ENCODE peak calls at places on chromosomes 1 and 21, in five cellular contexts. H is A549, W is HCT116, A is endothelial cell of umbilical vein, Y is K562. K is an unnamed sample.

GRCh38 chr1:9031484-9032259 is 5.4 kb upstream of the SLC2A7 start:
- DNase-seq in H (no peak), W (no peak), A (no peak), Y (no peak), K (no peak)

GRCh38 chr1:227388214-227388613 is 69.9 kb upstream of the CDC42BPA start:
- DNase-seq in H (no peak), W (no peak), A (no peak), Y (no peak), K (no peak)

GRCh38 chr1:221667504-221667903 is 74.4 kb downstream of the DUSP10 start:
- DNase-seq in H (peak), W (peak), A (peak), Y (no peak), K (no peak)

GRCh38 chr1:88514544-88514943 is 169.5 kb upstream of the PKN2 start:
- DNase-seq in H (no peak), W (no peak), A (no peak), Y (no peak), K (no peak)

GRCh38 chr1:84433253-84434080 is 35.2 kb downstream of the DNASE2B start:
- DNase-seq in H (peak), W (peak), A (peak), Y (peak), K (peak)

GRCh38 chr1:209248649-209249279 is 334.8 kb upstream of the CAMK1G start:
- DNase-seq in H (peak), W (peak), A (peak), Y (peak), K (peak)

GRCh38 chr1:202007703-202008489 is 2.5 kb upstream of the ELF3 start:
- DNase-seq in H (no peak), W (peak), A (no peak), Y (peak), K (peak)

GRCh38 chr1:1620433-1621139 is 5.3 kb downstream of the MIB2 start:
- DNase-seq in H (no peak), W (no peak), A (no peak), Y (no peak), K (no peak)

GRCh38 chr1:30911061-30911954 is 2.8 kb upstream of the SDC3 start:
- DNase-seq in H (peak), W (peak), A (peak), Y (peak), K (peak)

GRCh38 chr1:62689524-62689923 is 1.3 kb upstream of the DOCK7 start:
- DNase-seq in H (no peak), W (peak), A (peak), Y (no peak), K (no peak)

GRCh38 chr1:31637915-31638673 is 6.6 kb downstream of the PEF1 start:
- DNase-seq in H (no peak), W (no peak), A (no peak), Y (no peak), K (no peak)

GRCh38 chr1:74767490-74767889 is 34.5 kb downstream of the TYW3 start:
- DNase-seq in H (peak), W (peak), A (no peak), Y (peak), K (peak)

GRCh38 chr1:14156543-14156942 is 441.9 kb upstream of the KAZN start:
- DNase-seq in H (no peak), W (no peak), A (no peak), Y (no peak), K (no peak)

GRCh38 chr1:67250051-67250653 is 57.5 kb upstream of the IL12RB2 start:
- DNase-seq in H (peak), W (peak), A (no peak), Y (no peak), K (no peak)

GRCh38 chr1:165075725-165076370 is 280.7 kb downstream of the LMX1A start:
- DNase-seq in H (peak), W (no peak), A (peak), Y (peak), K (peak)

DNA sequence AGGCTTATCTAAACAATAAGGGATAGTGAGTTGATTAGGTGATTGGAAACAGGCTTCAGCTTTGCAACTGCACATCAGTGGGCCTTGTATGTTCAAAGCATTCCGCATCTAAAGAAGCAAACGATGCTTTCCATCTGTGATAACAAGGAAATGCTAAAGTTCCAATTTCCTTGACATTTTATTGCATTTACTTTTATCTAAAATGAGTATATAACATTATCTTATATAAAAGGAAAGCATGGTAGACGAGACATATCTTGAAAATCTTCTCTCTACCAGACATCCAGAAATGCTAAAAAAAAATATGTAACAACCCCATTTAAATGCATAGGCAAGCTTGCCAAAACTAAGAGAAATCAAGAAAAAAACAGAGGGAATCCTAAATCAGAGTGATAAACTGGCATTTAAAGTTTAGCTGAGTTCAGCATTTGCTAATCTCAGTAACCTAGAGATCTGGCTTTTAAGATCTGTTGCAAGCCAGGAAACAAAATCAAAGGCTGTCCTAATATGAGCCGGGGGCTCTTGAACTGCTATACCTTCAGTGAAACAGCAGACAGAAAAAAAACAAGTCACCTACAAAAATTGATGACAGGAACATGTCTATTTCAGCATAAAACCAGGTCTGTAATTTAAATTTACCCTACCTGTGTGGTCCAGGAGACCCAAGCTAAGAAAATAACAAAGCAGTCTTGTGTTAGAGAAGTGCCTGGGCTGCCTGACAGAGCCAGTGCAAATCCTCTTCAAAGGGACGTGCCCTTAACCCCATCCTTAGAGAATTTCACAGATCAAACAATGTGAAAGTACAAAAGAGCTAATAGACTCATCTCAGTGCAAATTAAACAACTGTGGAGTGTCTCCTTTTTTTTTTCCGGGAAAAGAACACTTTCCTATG is 3.1 kb upstream of the RGS13 start:
- DNase-seq in H (no peak), W (no peak), A (no peak), Y (no peak), K (no peak)
- TF ChIP-seq MAX in H (no peak), W (no peak), A (no peak), Y (no peak), K (no peak)

GRCh38 chr1:176837708-176838107 is 326.8 kb downstream of the ASTN1 start:
- DNase-seq in H (no peak), W (no peak), A (no peak), Y (no peak), K (no peak)

GRCh38 chr1:176847052-176847451 is 317.5 kb downstream of the ASTN1 start:
- DNase-seq in H (no peak), W (no peak), A (no peak), Y (no peak), K (no peak)

GRCh38 chr1:176849281-176849680 is 315.2 kb downstream of the ASTN1 start:
- DNase-seq in H (no peak), W (no peak), A (no peak), Y (no peak), K (no peak)

DNA sequence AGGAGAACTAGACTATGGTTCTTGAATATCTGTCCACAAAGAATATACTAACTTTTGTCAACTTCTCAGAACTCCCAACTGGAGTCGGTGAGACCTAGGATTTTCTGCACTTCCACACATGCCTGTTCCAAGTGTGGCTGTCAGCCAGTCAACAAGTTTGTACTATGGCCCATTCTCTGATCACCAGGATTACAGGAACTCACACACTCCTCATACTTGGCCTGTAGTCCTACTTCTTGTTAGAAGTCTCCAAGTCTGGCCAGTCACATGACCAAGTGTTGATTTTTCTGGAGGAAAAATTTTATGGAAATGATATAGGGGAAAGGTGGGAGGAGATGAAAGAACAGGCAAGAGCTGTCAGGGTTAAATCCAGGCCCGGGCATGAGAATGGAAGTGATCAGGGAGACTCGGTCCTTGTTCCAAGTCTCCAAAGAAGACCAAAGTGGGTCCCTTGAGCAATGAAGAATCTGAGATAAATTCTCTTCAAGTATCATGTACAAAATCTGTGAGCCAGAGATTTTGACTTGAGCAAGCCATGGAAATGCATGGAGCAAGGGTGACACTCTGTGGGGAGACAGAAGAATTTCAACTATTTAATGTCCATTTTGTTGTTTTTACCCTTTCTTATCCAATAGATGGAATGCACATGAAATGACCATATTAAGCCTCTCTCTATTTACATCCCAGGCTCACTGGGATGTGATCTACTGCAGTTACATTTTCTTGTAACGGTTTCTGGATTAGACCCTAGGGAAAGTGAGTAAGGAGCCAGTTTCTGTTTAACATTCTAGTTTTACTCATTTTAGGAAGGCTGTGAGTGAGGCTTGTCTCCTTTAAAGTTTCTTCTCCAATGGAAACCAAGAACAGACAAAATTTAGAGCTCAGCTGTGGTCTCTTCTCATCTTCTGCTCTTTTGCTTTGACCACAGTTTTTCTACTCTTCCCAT is 320.9 kb downstream of the ASTN1 start:
- DNase-seq in H (peak), W (peak), A (no peak), Y (peak), K (peak)
- TF ChIP-seq MAX in H (no peak), W (no peak), A (no peak), Y (no peak), K (no peak)

DNA sequence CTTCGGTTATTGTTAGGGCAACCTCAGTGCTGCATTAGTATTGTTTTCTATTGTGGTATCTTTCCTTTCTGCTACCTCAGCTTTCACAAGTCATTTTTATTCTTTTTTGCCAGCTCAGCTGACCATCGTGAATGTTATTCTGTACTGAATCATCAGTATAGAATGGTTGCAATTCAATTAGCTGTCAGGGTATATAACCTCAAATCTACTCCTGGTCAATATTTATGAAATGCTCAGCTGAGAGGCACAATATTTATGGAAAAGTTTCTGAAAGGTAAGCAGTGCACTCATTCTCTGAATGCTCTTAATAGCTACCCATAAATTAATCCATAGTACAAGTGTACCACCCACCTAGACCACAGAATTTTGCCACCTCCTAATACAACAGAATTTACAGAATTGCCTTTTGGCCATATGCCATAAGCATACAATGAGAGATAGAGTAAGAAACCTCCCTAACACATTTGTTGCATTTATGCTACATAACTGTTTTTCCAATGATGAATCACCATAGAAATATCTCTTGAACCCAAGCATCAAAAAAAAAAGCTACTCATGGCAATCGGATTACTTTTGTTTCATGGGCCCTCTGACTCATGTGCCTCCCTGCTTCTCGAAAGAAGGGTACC is 732.6 kb upstream of the CHRM3 start:
- DNase-seq in H (no peak), W (no peak), A (no peak), Y (no peak), K (no peak)
- TF ChIP-seq MAX in H (no peak), W (no peak), A (no peak), Y (no peak), K (no peak)

DNA sequence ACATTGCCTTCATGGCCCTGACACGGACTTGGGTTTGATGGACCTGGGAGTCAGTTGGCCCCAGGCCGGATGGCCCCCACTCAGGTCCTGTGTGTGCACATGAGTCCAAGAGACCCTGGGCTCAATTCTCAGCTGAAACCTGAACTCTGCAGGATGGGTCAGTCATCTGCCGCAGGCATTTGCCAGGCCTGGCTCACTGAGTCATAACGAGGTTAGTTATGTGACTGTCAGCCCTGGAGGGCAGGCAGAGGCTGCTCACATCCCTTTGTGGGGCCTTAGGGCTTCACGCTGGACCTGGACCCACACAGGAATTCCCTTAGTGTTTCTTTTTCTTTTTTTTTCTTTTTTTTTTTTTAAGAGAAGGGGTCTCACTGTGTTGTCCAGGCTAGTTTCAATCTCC is 46.5 kb downstream of the PSMG1 start:
- DNase-seq in H (no peak), W (no peak), A (no peak), Y (no peak), K (no peak)
- TF ChIP-seq MAX in H (no peak), W (no peak), A (no peak), Y (no peak), K (no peak)

DNA sequence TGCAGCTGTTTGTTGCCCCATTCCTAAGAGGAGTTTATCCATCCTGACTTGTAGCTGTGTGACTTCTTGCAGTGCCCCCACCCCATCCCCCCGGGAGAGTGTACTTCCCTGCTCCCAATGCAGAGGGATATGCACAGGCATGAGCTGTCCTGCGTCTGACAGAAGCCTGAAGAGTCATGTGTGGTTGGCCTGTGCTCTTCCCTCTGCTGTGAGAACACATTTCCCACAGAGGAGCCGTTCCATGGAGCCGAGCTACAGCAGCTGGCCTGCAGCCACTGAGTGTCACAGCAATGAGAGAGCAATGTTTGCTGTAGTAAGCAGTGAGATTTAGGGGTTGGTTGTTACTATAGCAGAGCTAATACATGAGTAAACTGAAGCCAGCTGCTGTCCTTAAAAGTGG is 22.1 kb downstream of the PARS2 start:
- DNase-seq in H (no peak), W (no peak), A (no peak), Y (no peak), K (no peak)
- TF ChIP-seq MAX in H (no peak), W (no peak), A (no peak), Y (no peak), K (no peak)

GRCh38 chr1:79041666-79042065 is 35.1 kb upstream of the ADGRL4 start:
- DNase-seq in H (no peak), W (no peak), A (peak), Y (no peak), K (no peak)

GRCh38 chr1:79043506-79043905 is 37.0 kb upstream of the ADGRL4 start:
- DNase-seq in H (no peak), W (no peak), A (no peak), Y (no peak), K (no peak)

GRCh38 chr1:79042539-79042938 is 36.0 kb upstream of the ADGRL4 start:
- DNase-seq in H (no peak), W (no peak), A (peak), Y (no peak), K (no peak)

GRCh38 chr1:79042117-79042516 is 35.6 kb upstream of the ADGRL4 start:
- DNase-seq in H (peak), W (no peak), A (peak), Y (no peak), K (no peak)

DNA sequence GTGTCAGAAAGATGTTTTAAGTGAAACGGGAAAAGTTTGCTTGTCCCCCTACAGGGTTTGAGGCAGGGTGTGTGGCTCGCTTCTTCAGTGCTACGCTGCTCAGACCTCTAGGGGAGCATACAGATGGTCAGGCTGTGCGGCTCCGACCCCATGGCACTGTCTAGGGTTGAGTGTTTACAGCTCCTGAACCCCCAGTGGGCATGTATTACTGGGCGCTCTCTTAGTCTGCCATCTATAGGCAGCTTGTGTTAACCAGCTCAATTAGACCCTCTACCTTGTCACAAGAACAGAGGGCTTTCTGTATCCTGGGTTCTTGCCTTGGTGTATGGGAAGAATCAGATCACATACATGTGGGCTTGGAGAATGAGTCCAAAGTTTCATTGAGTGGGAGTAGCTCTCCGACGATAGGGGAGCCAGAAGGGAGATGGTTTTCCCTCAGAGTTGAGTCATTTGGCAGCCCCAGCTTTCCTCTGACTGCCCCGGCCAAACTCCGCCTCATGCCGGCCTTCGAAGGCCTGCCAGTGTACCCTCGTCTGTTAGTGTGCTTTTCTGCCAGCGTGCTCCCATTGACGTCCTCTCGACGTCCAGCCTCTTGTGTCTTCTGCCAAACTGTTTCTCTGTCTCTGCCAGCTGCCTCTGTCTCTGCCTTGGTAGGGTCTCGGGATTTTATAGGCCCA is 38.6 kb upstream of the ADGRL4 start:
- DNase-seq in H (no peak), W (peak), A (no peak), Y (no peak), K (peak)
- TF ChIP-seq MAX in H (no peak), W (no peak), A (no peak), Y (no peak), K (peak)

GRCh38 chr1:6475381-6476133 is 9.6 kb upstream of the TNFRSF25 start:
- DNase-seq in H (no peak), W (no peak), A (no peak), Y (peak), K (peak)
- TF ChIP-seq MAX in H (no peak), W (no peak), A (no peak), Y (no peak), K (no peak)